ENCODE peak calls at places on chromosomes 6 and 20, in six cellular contexts. P is GM23338, O is IMR-90, F is DND-41, E is HepG2, C is Karpas-422. S is an unnamed sample.

GRCh38 chr6:155089746-155090145 is 94.6 kb downstream of the TIAM2 start:
- DNase-seq in P (no peak), O (no peak), F (no peak), E (no peak), C (no peak), S (no peak)

GRCh38 chr6:132369526-132369925 is 31.7 kb downstream of the MOXD1 start:
- DNase-seq in P (no peak), O (peak; percentile 86), F (no peak), E (no peak), C (no peak), S (peak; percentile 56)

GRCh38 chr6:28383235-28384142 is 16.1 kb downstream of the ZSCAN12 start:
- DNase-seq in P (peak; percentile 98), O (peak; percentile 93), F (no peak), E (peak; percentile 93), C (peak; percentile 27), S (peak; percentile 92)

GRCh38 chr6:23659125-23659524 is 466.9 kb upstream of the NRSN1 start:
- DNase-seq in P (peak; percentile 77), O (peak; percentile 6), F (no peak), E (peak; percentile 16), C (no peak), S (peak; percentile 38)

GRCh38 chr6:96433950-96434349 is 87.7 kb upstream of the UFL1 start:
- DNase-seq in P (no peak), O (no peak), F (no peak), E (no peak), C (no peak), S (no peak)

GRCh38 chr6:53179961-53180651 is 31.5 kb upstream of the GCM1 start:
- DNase-seq in P (no peak), O (peak; percentile 33), F (peak; percentile 40), E (no peak), C (no peak), S (no peak)

GRCh38 chr6:74128536-74128935 is 432.5 kb downstream of the CD109 start:
- DNase-seq in P (no peak), O (peak; percentile 63), F (no peak), E (no peak), C (no peak), S (peak; percentile 60)

GRCh38 chr20:24051160-24051559 is 62.6 kb upstream of the GGTLC1 start:
- DNase-seq in P (no peak), O (no peak), F (no peak), E (no peak), C (no peak), S (no peak)

GRCh38 chr6:21109421-21110178 is 484.0 kb upstream of the SOX4 start:
- DNase-seq in P (no peak), O (peak; percentile 59), F (no peak), E (peak; percentile 33), C (no peak), S (peak; percentile 42)

GRCh38 chr6:144528605-144529425 is 243.7 kb downstream of the UTRN start:
- DNase-seq in P (peak; percentile 41), O (peak; percentile 28), F (peak; percentile 46), E (no peak), C (no peak), S (peak; percentile 45)

GRCh38 chr6:165729307-165729936 is 66.4 kb upstream of the PDE10A start:
- DNase-seq in P (peak; percentile 67), O (peak; percentile 10), F (peak; percentile 55), E (peak; percentile 13), C (peak; percentile 70), S (peak; percentile 29)

GRCh38 chr6:111589366-111589765 is 16.3 kb downstream of the TRAF3IP2 start:
- DNase-seq in P (no peak), O (peak; percentile 83), F (no peak), E (peak; percentile 44), C (no peak), S (peak; percentile 71)

GRCh38 chr6:27209167-27209566 is 38.3 kb upstream of the PRSS16 start:
- DNase-seq in P (no peak), O (no peak), F (no peak), E (no peak), C (no peak), S (no peak)
- H3K4me2 ChIP-seq in P (peak overlapping the region; percentile 75), O (no peak overlapping the region), F (no peak overlapping the region), E (no peak overlapping the region), C (no peak overlapping the region), S (no peak overlapping the region)

GRCh38 chr6:161104966-161105365 is 113.4 kb downstream of the MAP3K4 start:
- DNase-seq in P (no peak), O (peak; percentile 33), F (no peak), E (no peak), C (no peak), S (no peak)
- H3K4me1 ChIP-seq in P (no peaks in the 10 kb centered on the region), O (peaks cover 2% of the 10 kb centered on the region), F (no peaks in the 10 kb centered on the region), E (no peaks in the 10 kb centered on the region), C (no peaks in the 10 kb centered on the region), S (peaks cover 3% of the 10 kb centered on the region)

GRCh38 chr6:12968290-12968689 is 251.7 kb downstream of the PHACTR1 start:
- DNase-seq in P (no peak), O (no peak), F (no peak), E (no peak), C (no peak), S (no peak)
- H3K27me3 ChIP-seq in P (no peaks in the 10 kb centered on the region), O (no peaks in the 10 kb centered on the region), F (peaks cover 6% of the 10 kb centered on the region), E (no peaks in the 10 kb centered on the region), C (peaks cover 3% of the 10 kb centered on the region), S (no peaks in the 10 kb centered on the region)

DNA sequence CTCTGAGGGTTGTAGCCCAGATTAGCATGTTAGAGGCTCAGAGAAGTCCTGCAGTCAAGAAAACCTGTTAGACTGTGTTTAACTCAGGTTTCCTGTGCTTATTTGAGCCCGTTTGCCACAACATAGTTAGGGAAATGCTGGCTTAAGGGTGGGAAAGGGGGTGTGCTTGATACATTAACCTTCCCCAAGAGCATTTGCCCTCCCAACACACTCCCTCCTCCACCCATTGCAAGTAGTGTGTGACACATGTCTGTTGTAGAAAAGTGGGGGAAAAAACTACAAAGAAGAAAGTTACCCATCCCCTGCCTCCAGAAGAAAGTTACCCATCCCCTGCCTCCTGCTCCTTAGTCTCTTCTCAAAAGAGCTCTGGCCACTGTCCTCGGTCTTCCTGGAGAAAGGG is 36.8 kb upstream of the MRPS18A start:
- DNase-seq in P (no peak), O (no peak), F (no peak), E (no peak), C (no peak), S (no peak)
- H3K4me2 ChIP-seq in P (no peak overlapping the region), O (peak overlapping the region; percentile 25), F (peak overlapping the region; percentile 45), E (peak overlapping the region; percentile 70), C (peak overlapping the region; percentile 58), S (no peak overlapping the region)

GRCh38 chr20:16566080-16566479 is 7.2 kb downstream of the KIF16B start:
- DNase-seq in P (no peak), O (no peak), F (no peak), E (no peak), C (no peak), S (no peak)
- H3K4me1 ChIP-seq in P (peaks cover 11% of the 10 kb centered on the region), O (no peaks in the 10 kb centered on the region), F (no peaks in the 10 kb centered on the region), E (peaks cover 23% of the 10 kb centered on the region), C (no peaks in the 10 kb centered on the region), S (no peaks in the 10 kb centered on the region)

GRCh38 chr6:33613146-33613793 is 7.9 kb upstream of the ITPR3 start:
- DNase-seq in P (no peak), O (peak; percentile 49), F (no peak), E (peak; percentile 97), C (no peak), S (no peak)

GRCh38 chr6:33619166-33619565 is 2.0 kb upstream of the ITPR3 start:
- DNase-seq in P (no peak), O (no peak), F (no peak), E (no peak), C (no peak), S (no peak)

GRCh38 chr6:33613794-33614166 is 7.3 kb upstream of the ITPR3 start:
- DNase-seq in P (no peak), O (peak; percentile 26), F (no peak), E (no peak), C (no peak), S (no peak)

GRCh38 chr6:33616913-33617312 is 4.2 kb upstream of the ITPR3 start:
- DNase-seq in P (no peak), O (no peak), F (no peak), E (no peak), C (no peak), S (no peak)

DNA sequence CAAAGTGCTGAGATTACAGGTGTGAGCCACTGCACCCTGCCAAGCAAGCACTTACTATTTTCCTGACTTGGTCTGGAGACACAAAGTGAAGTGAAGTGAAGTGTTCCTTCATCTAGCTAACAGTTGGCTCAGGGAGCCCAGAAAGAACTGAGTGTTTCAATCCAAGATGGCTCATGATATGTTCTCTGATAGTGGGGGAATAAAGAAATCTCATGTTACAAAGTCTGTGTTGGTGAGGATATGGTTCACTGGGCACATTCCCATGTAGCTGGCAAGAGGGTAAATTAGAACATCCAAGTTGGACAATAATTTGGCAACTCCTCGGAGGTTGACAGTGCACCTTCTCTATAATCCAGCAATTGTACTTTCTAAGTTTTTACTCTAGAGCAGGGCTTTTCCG is 5.0 kb upstream of the ITPR3 start:
- DNase-seq in P (no peak), O (no peak), F (no peak), E (no peak), C (no peak), S (no peak)
- H3K27me3 ChIP-seq in P (peaks cover 24% of the 10 kb centered on the region), O (no peaks in the 10 kb centered on the region), F (no peaks in the 10 kb centered on the region), E (no peaks in the 10 kb centered on the region), C (no peaks in the 10 kb centered on the region), S (no peaks in the 10 kb centered on the region)

S was measured in mesenchymal stem cell.